ENCODE peak calls at places on chromosomes 13 and 19, in seven cellular contexts. P is neuronal stem cell; U is small intestine; T is tibial nerve; A is CD8-positive, alpha-beta T cell; W is transverse colon; K is stomach. G is an unnamed sample. For H3K27me3 and H3K9me3, the result is how much of the 10 kb centered on the place peaks cover.

GRCh38 chr13:112907916-112908315 is 61.1 kb upstream of the MCF2L start:
- DNase-seq in P (no peak), U (peak), T (no peak), A (no peak), W (no peak), K (no peak), G (no peak)

GRCh38 chr19:29871143-29871542 is 59.4 kb downstream of the CCNE1 start:
- DNase-seq in P (no peak), U (no peak), T (no peak), A (no peak), W (no peak), K (no peak), G (no peak)

GRCh38 chr13:106491463-106491862 is 44.0 kb downstream of the EFNB2 start:
- DNase-seq in P (no peak), U (no peak), T (no peak), A (no peak), W (no peak), K (no peak), G (no peak)

GRCh38 chr19:5246554-5247155 is 94.0 kb downstream of the PTPRS start:
- DNase-seq in P (no peak), U (no peak), T (no peak), A (no peak), W (no peak), K (no peak), G (no peak)

GRCh38 chr13:73941752-73942151 is 192.5 kb downstream of the KLF12 start:
- DNase-seq in P (no peak), U (no peak), T (no peak), A (no peak), W (no peak), K (no peak), G (no peak)

GRCh38 chr13:106121173-106121754 is 414.2 kb downstream of the EFNB2 start:
- DNase-seq in P (no peak), U (no peak), T (no peak), A (no peak), W (no peak), K (no peak), G (no peak)

GRCh38 chr19:56980864-56981263 is 138.9 kb upstream of the USP29 start:
- DNase-seq in P (no peak), U (no peak), T (no peak), A (no peak), W (no peak), K (no peak), G (no peak)

GRCh38 chr19:4284176-4284958 is 5.3 kb downstream of the SHD start:
- DNase-seq in P (no peak), U (peak), T (no peak), A (no peak), W (peak), K (no peak), G (no peak)

GRCh38 chr19:36106991-36107390 is 4.0 kb upstream of the OVOL3 start:
- DNase-seq in P (no peak), U (no peak), T (no peak), A (no peak), W (no peak), K (no peak), G (no peak)

GRCh38 chr19:2048959-2049740 is 1.9 kb downstream of the MKNK2 start:
- DNase-seq in P (no peak), U (no peak), T (no peak), A (no peak), W (no peak), K (no peak), G (no peak)

GRCh38 chr13:90800082-90800746 is 547.3 kb upstream of the MIR17HG start:
- DNase-seq in P (no peak), U (no peak), T (peak), A (no peak), W (peak), K (no peak), G (no peak)

GRCh38 chr19:44718441-44719261 is 19.7 kb downstream of the CEACAM16 start:
- DNase-seq in P (peak), U (peak), T (no peak), A (no peak), W (peak), K (peak), G (no peak)

GRCh38 chr19:13839193-13839937 is 37.6 kb upstream of the NANOS3 start:
- DNase-seq in P (no peak), U (peak), T (peak), A (peak), W (peak), K (peak), G (peak)

GRCh38 chr19:30001794-30002193 is 59.8 kb downstream of the URI1 start:
- DNase-seq in P (no peak), U (no peak), T (no peak), A (no peak), W (no peak), K (no peak), G (no peak)

GRCh38 chr13:53782400-53783030 is 753.9 kb downstream of the OLFM4 start:
- DNase-seq in P (peak), U (peak), T (no peak), A (no peak), W (no peak), K (peak), G (no peak)

GRCh38 chr13:67238277-67238859 is 8.2 kb upstream of the PCDH9 start:
- DNase-seq in P (peak), U (peak), T (no peak), A (no peak), W (no peak), K (no peak), G (peak)

GRCh38 chr19:56066152-56067023 is 54.7 kb downstream of the ZNF787 start:
- DNase-seq in P (peak), U (peak), T (no peak), A (peak), W (peak), K (peak), G (peak)

GRCh38 chr19:30036154-30037129 is 94.4 kb downstream of the URI1 start:
- DNase-seq in P (no peak), U (no peak), T (no peak), A (no peak), W (no peak), K (no peak), G (no peak)

GRCh38 chr19:2149980-2150793 is 1.2 kb downstream of the AP3D1 start:
- DNase-seq in P (no peak), U (peak), T (no peak), A (no peak), W (peak), K (no peak), G (peak)

GRCh38 chr13:110303644-110304043 is 3.3 kb downstream of the COL4A1 start:
- DNase-seq in P (no peak), U (no peak), T (no peak), A (no peak), W (no peak), K (no peak), G (no peak)

GRCh38 chr19:52943884-52944643 is 18.6 kb downstream of the ZNF816 start:
- DNase-seq in P (no peak), U (no peak), T (no peak), A (no peak), W (no peak), K (no peak), G (no peak)

GRCh38 chr19:33745297-33745696 is 51.4 kb upstream of the KCTD15 start:
- DNase-seq in P (no peak), U (no peak), T (no peak), A (no peak), W (no peak), K (no peak), G (no peak)

GRCh38 chr13:74107598-74107997 is 26.6 kb downstream of the KLF12 start:
- DNase-seq in P (no peak), U (no peak), T (no peak), A (no peak), W (no peak), K (no peak), G (no peak)

GRCh38 chr19:36605101-36605838 is at the start of gene ZNF382:
- DNase-seq in P (peak), U (peak), T (no peak), A (peak), W (peak), K (peak), G (peak)

GRCh38 chr19:42388851-42389489 is 1.1 kb downstream of the CNFN start:
- DNase-seq in P (no peak), U (no peak), T (no peak), A (no peak), W (no peak), K (no peak), G (no peak)
- H3K4me3 ChIP-seq in P (no peak), U (no peak), T (no peak), A (no peak), W (no peak), K (no peak), G (no peak)

GRCh38 chr19:50569023-50569697 is 925 bp upstream of the LRRC4B start:
- DNase-seq in P (no peak), U (no peak), T (no peak), A (no peak), W (no peak), K (no peak), G (no peak)
- H3K27me3 ChIP-seq in P (under half), U (under half), T (under half), A (under half), W (half or more), K (half or more), G (under half)

DNA sequence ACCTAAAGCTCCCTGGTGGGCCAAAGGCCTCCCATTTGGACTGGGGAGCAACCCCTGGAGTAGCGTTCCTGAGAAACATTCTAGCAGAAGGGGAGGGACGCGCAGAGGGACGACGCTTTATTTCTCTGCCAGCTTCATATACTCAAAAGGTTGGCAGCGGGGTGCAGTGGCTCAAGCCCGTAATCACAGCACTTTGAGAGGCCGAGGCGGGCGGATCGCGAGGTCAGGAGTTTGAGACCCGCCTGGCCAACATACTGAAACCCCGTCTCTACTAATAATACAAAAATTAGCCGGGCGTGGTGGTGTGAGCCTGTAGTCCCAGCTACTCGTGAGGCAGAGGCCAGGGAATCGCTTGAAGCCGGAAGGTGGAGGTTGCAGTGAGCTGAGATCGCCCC is 16.8 kb downstream of the RB1 start:
- DNase-seq in P (no peak), U (no peak), T (no peak), A (no peak), W (no peak), K (no peak), G (no peak)
- H3K9me3 ChIP-seq in P (under half), U (under half), T (under half), A (under half), W (under half), K (under half), G (under half)

DNA sequence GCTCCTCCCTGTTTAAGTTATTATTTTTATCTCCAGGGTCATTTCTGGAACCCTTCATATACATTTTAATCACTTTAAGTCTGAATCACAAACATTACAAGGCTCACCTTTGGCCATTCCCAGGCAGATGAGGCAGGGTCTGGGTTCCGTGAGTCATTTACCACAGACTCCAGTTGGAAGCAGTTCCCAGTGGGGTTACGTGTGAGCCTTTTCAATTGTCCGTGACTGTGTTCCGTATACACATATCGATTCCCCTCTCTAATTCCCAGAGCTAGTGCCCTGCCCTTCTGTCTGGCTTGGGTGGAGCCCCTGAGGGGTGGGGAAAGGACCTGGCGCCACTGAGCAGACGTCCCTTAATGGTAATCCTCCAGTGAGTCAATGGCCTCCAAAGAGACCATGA is 144.6 kb downstream of the ZIC5 start:
- DNase-seq in P (no peak), U (no peak), T (no peak), A (no peak), W (no peak), K (no peak), G (no peak)
- H3K4me3 ChIP-seq in P (no peak), U (no peak), T (no peak), A (no peak), W (no peak), K (no peak), G (no peak)

GRCh38 chr19:39306075-39306474 is 9.9 kb downstream of the IFNL1 start:
- DNase-seq in P (no peak), U (no peak), T (no peak), A (no peak), W (no peak), K (no peak), G (no peak)
- H3K27me3 ChIP-seq in P (under half), U (under half), T (under half), A (under half), W (half or more), K (under half), G (under half)

GRCh38 chr19:15721208-15721607 is 6.6 kb upstream of the OR10H2 start:
- DNase-seq in P (no peak), U (no peak), T (no peak), A (no peak), W (no peak), K (no peak), G (no peak)
- H3K9me3 ChIP-seq in P (under half), U (under half), T (under half), A (under half), W (under half), K (under half), G (under half)

DNA sequence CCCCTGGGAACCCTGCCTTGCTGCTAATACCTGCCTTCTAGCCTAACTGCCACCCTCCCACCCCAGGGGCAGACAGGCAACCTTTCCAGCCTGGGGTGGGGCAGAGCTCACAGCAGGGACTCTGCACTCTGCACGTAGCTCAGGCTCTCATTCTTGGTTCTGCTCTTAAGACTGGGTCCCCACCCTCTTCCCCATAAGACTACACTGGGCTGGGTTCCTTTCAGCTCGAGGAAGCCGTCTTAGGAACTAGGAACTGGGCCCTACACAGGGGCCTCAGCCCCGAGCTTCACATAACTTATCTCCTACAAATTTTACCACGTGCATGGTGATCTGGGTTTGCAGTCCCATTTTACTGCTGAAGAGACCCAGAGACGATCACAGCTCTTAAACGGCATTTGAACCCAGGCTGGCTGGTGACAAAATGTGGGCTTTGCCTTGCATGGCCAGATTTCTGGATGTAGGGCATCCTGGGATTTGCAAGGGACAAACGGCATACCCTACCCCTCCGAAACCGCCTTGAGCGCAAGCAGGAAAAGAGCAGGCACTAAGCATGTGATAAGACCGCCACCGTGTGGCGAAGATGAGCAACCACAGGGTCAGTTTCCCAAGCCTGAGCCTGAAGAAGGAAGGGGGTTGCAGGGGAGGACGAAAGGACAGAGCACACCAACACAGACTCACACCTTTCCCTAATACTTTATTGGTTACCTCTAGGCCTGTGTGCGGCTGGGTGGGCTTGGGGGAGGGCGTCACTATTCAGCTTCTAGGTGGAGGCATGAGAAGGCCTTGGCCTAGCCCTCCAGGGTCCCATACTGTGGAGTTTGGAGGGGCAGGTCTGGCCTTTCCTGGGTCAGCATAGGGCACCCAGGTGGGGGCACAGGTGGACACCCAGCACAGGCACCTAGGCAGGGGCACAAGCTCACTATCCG is 5.1 kb downstream of the JUNB start:
- DNase-seq in P (peak), U (peak), T (no peak), A (peak), W (peak), K (peak), G (peak)
- H3K4me3 ChIP-seq in P (no peak), U (no peak), T (no peak), A (peak), W (no peak), K (no peak), G (peak)

GRCh38 chr19:10516064-10516385 is 1.2 kb downstream of the S1PR5 start:
- DNase-seq in P (no peak), U (no peak), T (no peak), A (no peak), W (no peak), K (no peak), G (no peak)

GRCh38 chr19:10516671-10517286 is 468 bp downstream of the S1PR5 start:
- DNase-seq in P (no peak), U (no peak), T (no peak), A (no peak), W (no peak), K (no peak), G (no peak)

GRCh38 chr19:10514211-10515145 is 2.8 kb downstream of the S1PR5 start:
- DNase-seq in P (no peak), U (no peak), T (no peak), A (no peak), W (no peak), K (no peak), G (no peak)

GRCh38 chr19:10510301-10510802 is 6.9 kb downstream of the S1PR5 start:
- DNase-seq in P (peak), U (no peak), T (no peak), A (peak), W (peak), K (no peak), G (peak)

GRCh38 chr19:10513223-10513622 is 4.0 kb downstream of the S1PR5 start:
- DNase-seq in P (no peak), U (no peak), T (no peak), A (no peak), W (no peak), K (no peak), G (no peak)
- H3K27me3 ChIP-seq in P (under half), U (under half), T (under half), A (under half), W (half or more), K (half or more), G (under half)

GRCh38 chr19:48603001-48603400 is 3.5 kb upstream of the SPACA4 start:
- DNase-seq in P (no peak), U (no peak), T (no peak), A (no peak), W (no peak), K (no peak), G (no peak)
- H3K9me3 ChIP-seq in P (under half), U (under half), T (under half), A (under half), W (under half), K (under half), G (under half)

G was measured in CD4-positive, alpha-beta memory T cell.